ENCODE peak calls at places on chromosomes 13 and 19, in ten cellular contexts. J is activated naive CD4-positive, alpha-beta T cell treated with anti-CD3 and anti-CD28 coated beads for 36 hours; B is stromal cell of bone marrow; V is CD8-positive, alpha-beta T cell; Q is DMS53; A is stimulated activated CD8-positive, alpha-beta memory T cell treated with anti-CD3 and anti-CD28 coated beads, Interleukin-4, amount 100 ng/mL, for 1 hour; I is AG09319; W is dermis microvascular lymphatic vessel endothelial cell; U is breast epithelium; C is NCI-H187 treated with DMSO at 0.1 percent for 48 hours. E is an unnamed sample.

GRCh38 chr13:53250272-53250875 is 221.8 kb downstream of the OLFM4 start:
- DNase-seq in V (no peak), A (no peak), C (peak), U (no peak), Q (peak), B (peak), I (peak), J (peak), W (peak), E (no peak)

GRCh38 chr13:79497852-79498251 is 16.9 kb downstream of the NDFIP2 start:
- DNase-seq in Q (no peak), I (no peak), B (no peak), W (no peak), J (no peak), V (no peak), A (no peak), C (no peak), U (no peak), E (no peak)

GRCh38 chr19:531753-532571 is at the start of gene CDC34:
- DNase-seq in A (no peak), J (no peak), V (no peak), I (no peak), C (no peak), Q (peak), U (no peak), W (no peak), B (no peak), E (no peak)

GRCh38 chr13:59681630-59682311 is 482.0 kb downstream of the DIAPH3 start:
- DNase-seq in W (no peak), I (no peak), A (no peak), C (no peak), J (no peak), V (no peak), B (peak), Q (no peak), U (no peak), E (no peak)

GRCh38 chr13:31755803-31756212 is 16.5 kb downstream of the RXFP2 start:
- DNase-seq in A (no peak), C (no peak), J (no peak), B (peak), Q (no peak), I (no peak), W (no peak), U (no peak), V (no peak), E (no peak)

GRCh38 chr13:94548382-94549240 is 47.3 kb downstream of the TGDS start:
- DNase-seq in B (peak), V (peak), Q (peak), C (peak), A (peak), W (peak), I (no peak), J (peak), U (no peak), E (no peak)

GRCh38 chr13:110445183-110445582 is 116.3 kb downstream of the RAB20 start:
- DNase-seq in C (no peak), V (no peak), U (no peak), J (no peak), B (no peak), W (no peak), Q (no peak), A (no peak), I (no peak), E (no peak)

GRCh38 chr19:41376241-41376997 is at the start of gene TMEM91:
- DNase-seq in I (no peak), U (no peak), J (peak), B (no peak), W (peak), A (no peak), Q (peak), C (no peak), V (no peak), E (no peak)

GRCh38 chr13:101545521-101545920 is 93.0 kb downstream of the ITGBL1 start:
- DNase-seq in I (no peak), W (no peak), Q (no peak), V (no peak), B (no peak), C (no peak), A (no peak), J (no peak), U (no peak), E (no peak)

GRCh38 chr13:48542581-48543341 is 9.9 kb upstream of the RCBTB2 start:
- DNase-seq in A (no peak), J (no peak), W (peak), B (no peak), U (no peak), C (peak), V (no peak), I (no peak), Q (peak), E (no peak)

GRCh38 chr19:46015961-46016425 is 6.9 kb downstream of the PGLYRP1 start:
- DNase-seq in B (no peak), V (peak), I (no peak), A (no peak), U (no peak), W (no peak), C (no peak), J (peak), Q (peak), E (peak)

GRCh38 chr13:93621051-93621450 is 394.4 kb downstream of the GPC6 start:
- DNase-seq in U (no peak), V (no peak), I (no peak), J (no peak), W (no peak), B (no peak), C (no peak), A (no peak), Q (no peak), E (no peak)

GRCh38 chr13:42720116-42720857 is 61.1 kb upstream of the FAM216B start:
- DNase-seq in I (peak), W (peak), B (peak), C (no peak), A (no peak), Q (peak), V (no peak), J (peak), U (no peak), E (no peak)

GRCh38 chr13:108549989-108550388 is 79.4 kb upstream of the MYO16 start:
- DNase-seq in V (no peak), W (no peak), A (no peak), U (no peak), B (no peak), J (no peak), Q (no peak), C (no peak), I (no peak), E (no peak)

GRCh38 chr13:96988441-96988840 is 5.8 kb downstream of the OXGR1 start:
- DNase-seq in A (no peak), W (no peak), I (no peak), J (no peak), U (no peak), C (no peak), Q (no peak), B (no peak), V (no peak), E (no peak)

GRCh38 chr19:38073806-38074685 is 150.0 kb downstream of the DPF1 start:
- DNase-seq in B (no peak), W (no peak), Q (no peak), U (no peak), C (no peak), I (no peak), J (no peak), A (no peak), V (no peak), E (no peak)

GRCh38 chr13:30159446-30159839 is 147.9 kb downstream of the KATNAL1 start:
- DNase-seq in U (no peak), I (no peak), C (no peak), V (no peak), Q (no peak), J (peak), B (peak), A (no peak), W (peak), E (no peak)

GRCh38 chr19:50830266-50831025 is 2.9 kb downstream of the KLK15 start:
- DNase-seq in C (no peak), B (no peak), Q (no peak), I (no peak), A (no peak), V (no peak), W (no peak), J (no peak), U (no peak), E (no peak)

GRCh38 chr19:1872807-1873523 is 9.6 kb upstream of the KLF16 start:
- DNase-seq in J (no peak), V (no peak), C (no peak), A (no peak), Q (no peak), W (no peak), U (no peak), I (no peak), B (no peak), E (no peak)

GRCh38 chr19:50827476-50827875 is 3.9 kb upstream of the KLK1 start:
- DNase-seq in B (no peak), Q (no peak), J (no peak), U (no peak), W (no peak), A (no peak), C (no peak), V (no peak), I (no peak), E (no peak)

GRCh38 chr13:95317037-95317989 is 16.1 kb upstream of the ABCC4 start:
- DNase-seq in V (no peak), A (no peak), B (no peak), Q (no peak), U (no peak), W (no peak), C (no peak), I (no peak), J (no peak), E (no peak)

GRCh38 chr19:10191347-10191746 is 3.4 kb downstream of the DNMT1 start:
- DNase-seq in Q (no peak), I (peak), V (no peak), A (no peak), W (peak), U (peak), B (peak), J (no peak), C (no peak), E (no peak)

GRCh38 chr19:10230155-10230903 is 802 bp downstream of the S1PR2 start:
- DNase-seq in W (peak), A (no peak), B (no peak), Q (peak), U (no peak), C (no peak), V (peak), I (no peak), J (peak), E (peak)

GRCh38 chr13:34040863-34041262 is 222.9 kb downstream of the RFC3 start:
- DNase-seq in Q (no peak), U (no peak), C (no peak), J (no peak), V (no peak), B (no peak), I (no peak), A (no peak), W (no peak), E (no peak)

GRCh38 chr13:31208554-31209122 is 8.9 kb downstream of the B3GLCT start:
- DNase-seq in V (no peak), J (no peak), U (no peak), W (no peak), B (no peak), Q (no peak), C (no peak), A (no peak), I (no peak), E (no peak)

GRCh38 chr19:44645407-44646048 is 1.8 kb downstream of the PVR start:
- DNase-seq in I (no peak), C (no peak), W (no peak), Q (peak), A (no peak), B (no peak), V (no peak), J (no peak), U (no peak), E (no peak)

GRCh38 chr13:80251403-80251802 is 89.5 kb downstream of the SPRY2 start:
- DNase-seq in V (no peak), B (no peak), J (no peak), I (no peak), U (no peak), A (no peak), W (peak), C (no peak), Q (peak), E (no peak)

GRCh38 chr19:12665646-12666304 is 767 bp downstream of the MAN2B1 start:
- DNase-seq in C (no peak), V (no peak), J (peak), U (no peak), I (no peak), A (no peak), B (no peak), Q (no peak), W (peak), E (no peak)